ENCODE peak calls at places on chromosomes 11 and 22, in ten cellular contexts. One of them, this sample, is unnamed.

GRCh38 chr11:61512435-61512834 is 3.9 kb downstream of the LRRC10B start:
- DNase-seq in left ventricle myocardium inferior: no peak
- DNase-seq in left cardiac atrium: no peak
- DNase-seq in fibroblast of lung: no peak
- DNase-seq in A549: no peak
- DNase-seq in CD8-positive, alpha-beta T cell: no peak
- DNase-seq in A172: no peak
- DNase-seq in H7: no peak
- DNase-seq in SJSA1: no peak
- DNase-seq in stimulated activated CD4-positive, alpha-beta T cell treated with anti-CD3 and anti-CD28 coated beads, TNF-alpha, amount 100 ng/mL, for 1 hour: no peak
- DNase-seq in this sample: no peak

GRCh38 chr22:38222797-38223119 is 21.0 kb downstream of the MAFF start:
- DNase-seq in stimulated activated CD4-positive, alpha-beta T cell treated with anti-CD3 and anti-CD28 coated beads, TNF-alpha, amount 100 ng/mL, for 1 hour: no peak
- DNase-seq in CD8-positive, alpha-beta T cell: no peak
- DNase-seq in left ventricle myocardium inferior: no peak
- DNase-seq in SJSA1: no peak
- DNase-seq in H7: no peak
- DNase-seq in fibroblast of lung: no peak
- DNase-seq in A549: no peak
- DNase-seq in A172: no peak
- DNase-seq in left cardiac atrium: no peak
- DNase-seq in this sample: no peak

GRCh38 chr11:134063991-134064747 is 4.7 kb upstream of the JAM3 start:
- DNase-seq in SJSA1: no peak
- DNase-seq in A549: no peak
- DNase-seq in fibroblast of lung: no peak
- DNase-seq in stimulated activated CD4-positive, alpha-beta T cell treated with anti-CD3 and anti-CD28 coated beads, TNF-alpha, amount 100 ng/mL, for 1 hour: no peak
- DNase-seq in left ventricle myocardium inferior: no peak
- DNase-seq in CD8-positive, alpha-beta T cell: no peak
- DNase-seq in left cardiac atrium: no peak
- DNase-seq in A172: no peak
- DNase-seq in H7: no peak
- DNase-seq in this sample: no peak

GRCh38 chr11:93493252-93493897 is 49.8 kb downstream of the SMCO4 start:
- DNase-seq in stimulated activated CD4-positive, alpha-beta T cell treated with anti-CD3 and anti-CD28 coated beads, TNF-alpha, amount 100 ng/mL, for 1 hour: no peak
- DNase-seq in CD8-positive, alpha-beta T cell: no peak
- DNase-seq in A549: no peak
- DNase-seq in SJSA1: no peak
- DNase-seq in fibroblast of lung: no peak
- DNase-seq in left ventricle myocardium inferior: no peak
- DNase-seq in left cardiac atrium: no peak
- DNase-seq in H7: no peak
- DNase-seq in A172: no peak
- DNase-seq in this sample: no peak

GRCh38 chr22:39343259-39344045 is 6.3 kb upstream of the SYNGR1 start:
- DNase-seq in stimulated activated CD4-positive, alpha-beta T cell treated with anti-CD3 and anti-CD28 coated beads, TNF-alpha, amount 100 ng/mL, for 1 hour: peak; percentile 24
- DNase-seq in left ventricle myocardium inferior: peak; percentile 41
- DNase-seq in A549: peak; percentile 65
- DNase-seq in CD8-positive, alpha-beta T cell: peak; percentile 70
- DNase-seq in A172: peak; percentile 37
- DNase-seq in SJSA1: peak; percentile 54
- DNase-seq in H7: peak; percentile 80
- DNase-seq in left cardiac atrium: peak; percentile 53
- DNase-seq in fibroblast of lung: peak; percentile 41
- DNase-seq in this sample: peak; percentile 48

GRCh38 chr11:75763846-75764245 is 4.7 kb upstream of the DGAT2 start:
- DNase-seq in CD8-positive, alpha-beta T cell: no peak
- DNase-seq in A172: no peak
- DNase-seq in A549: no peak
- DNase-seq in SJSA1: no peak
- DNase-seq in left cardiac atrium: no peak
- DNase-seq in fibroblast of lung: no peak
- DNase-seq in left ventricle myocardium inferior: no peak
- DNase-seq in H7: no peak
- DNase-seq in stimulated activated CD4-positive, alpha-beta T cell treated with anti-CD3 and anti-CD28 coated beads, TNF-alpha, amount 100 ng/mL, for 1 hour: no peak
- DNase-seq in this sample: no peak

GRCh38 chr11:134508219-134508990 is 96.4 kb upstream of the B3GAT1 start:
- DNase-seq in SJSA1: no peak
- DNase-seq in A172: no peak
- DNase-seq in stimulated activated CD4-positive, alpha-beta T cell treated with anti-CD3 and anti-CD28 coated beads, TNF-alpha, amount 100 ng/mL, for 1 hour: no peak
- DNase-seq in left cardiac atrium: no peak
- DNase-seq in left ventricle myocardium inferior: no peak
- DNase-seq in A549: no peak
- DNase-seq in fibroblast of lung: no peak
- DNase-seq in CD8-positive, alpha-beta T cell: no peak
- DNase-seq in H7: no peak
- DNase-seq in this sample: no peak

GRCh38 chr22:46473021-46473779 is 64.2 kb downstream of the CELSR1 start:
- DNase-seq in left cardiac atrium: no peak
- DNase-seq in left ventricle myocardium inferior: no peak
- DNase-seq in stimulated activated CD4-positive, alpha-beta T cell treated with anti-CD3 and anti-CD28 coated beads, TNF-alpha, amount 100 ng/mL, for 1 hour: no peak
- DNase-seq in H7: peak; percentile 38
- DNase-seq in SJSA1: no peak
- DNase-seq in fibroblast of lung: no peak
- DNase-seq in CD8-positive, alpha-beta T cell: no peak
- DNase-seq in A172: no peak
- DNase-seq in A549: no peak
- DNase-seq in this sample: no peak

GRCh38 chr22:24120029-24120428 is 61.3 kb upstream of the SUSD2 start:
- DNase-seq in fibroblast of lung: no peak
- DNase-seq in A549: no peak
- DNase-seq in CD8-positive, alpha-beta T cell: no peak
- DNase-seq in left ventricle myocardium inferior: peak; percentile 60
- DNase-seq in stimulated activated CD4-positive, alpha-beta T cell treated with anti-CD3 and anti-CD28 coated beads, TNF-alpha, amount 100 ng/mL, for 1 hour: no peak
- DNase-seq in H7: no peak
- DNase-seq in A172: no peak
- DNase-seq in left cardiac atrium: no peak
- DNase-seq in SJSA1: no peak
- DNase-seq in this sample: no peak

GRCh38 chr11:105070221-105070789 is 25.2 kb upstream of the CARD16 start:
- DNase-seq in left cardiac atrium: no peak
- DNase-seq in A549: no peak
- DNase-seq in fibroblast of lung: no peak
- DNase-seq in H7: no peak
- DNase-seq in CD8-positive, alpha-beta T cell: no peak
- DNase-seq in SJSA1: no peak
- DNase-seq in A172: no peak
- DNase-seq in stimulated activated CD4-positive, alpha-beta T cell treated with anti-CD3 and anti-CD28 coated beads, TNF-alpha, amount 100 ng/mL, for 1 hour: no peak
- DNase-seq in left ventricle myocardium inferior: no peak
- DNase-seq in this sample: no peak

GRCh38 chr11:5626191-5626590 is 1.4 kb downstream of the TRIM34 start:
- DNase-seq in left cardiac atrium: no peak
- DNase-seq in stimulated activated CD4-positive, alpha-beta T cell treated with anti-CD3 and anti-CD28 coated beads, TNF-alpha, amount 100 ng/mL, for 1 hour: no peak
- DNase-seq in H7: no peak
- DNase-seq in left ventricle myocardium inferior: no peak
- DNase-seq in fibroblast of lung: no peak
- DNase-seq in A172: no peak
- DNase-seq in SJSA1: no peak
- DNase-seq in CD8-positive, alpha-beta T cell: no peak
- DNase-seq in A549: no peak
- DNase-seq in this sample: no peak

GRCh38 chr11:70124321-70125061 is 46.4 kb downstream of the ANO1 start:
- DNase-seq in left ventricle myocardium inferior: no peak
- DNase-seq in H7: no peak
- DNase-seq in A549: no peak
- DNase-seq in CD8-positive, alpha-beta T cell: no peak
- DNase-seq in fibroblast of lung: no peak
- DNase-seq in A172: no peak
- DNase-seq in SJSA1: no peak
- DNase-seq in left cardiac atrium: no peak
- DNase-seq in stimulated activated CD4-positive, alpha-beta T cell treated with anti-CD3 and anti-CD28 coated beads, TNF-alpha, amount 100 ng/mL, for 1 hour: no peak
- DNase-seq in this sample: no peak

GRCh38 chr11:124577664-124578427 is 8.0 kb downstream of the OR8A1 start:
- DNase-seq in A549: no peak
- DNase-seq in H7: no peak
- DNase-seq in left ventricle myocardium inferior: no peak
- DNase-seq in stimulated activated CD4-positive, alpha-beta T cell treated with anti-CD3 and anti-CD28 coated beads, TNF-alpha, amount 100 ng/mL, for 1 hour: no peak
- DNase-seq in A172: no peak
- DNase-seq in fibroblast of lung: no peak
- DNase-seq in SJSA1: no peak
- DNase-seq in left cardiac atrium: peak; percentile 26
- DNase-seq in CD8-positive, alpha-beta T cell: no peak
- DNase-seq in this sample: no peak

GRCh38 chr11:110430267-110431211 is 791 bp downstream of the FDX1 start:
- DNase-seq in left cardiac atrium: no peak
- DNase-seq in H7: no peak
- DNase-seq in A549: no peak
- DNase-seq in CD8-positive, alpha-beta T cell: peak; percentile 54
- DNase-seq in fibroblast of lung: peak; percentile 36
- DNase-seq in left ventricle myocardium inferior: no peak
- DNase-seq in SJSA1: peak; percentile 20
- DNase-seq in stimulated activated CD4-positive, alpha-beta T cell treated with anti-CD3 and anti-CD28 coated beads, TNF-alpha, amount 100 ng/mL, for 1 hour: no peak
- DNase-seq in A172: no peak
- DNase-seq in this sample: no peak

GRCh38 chr22:22935056-22935545 is 47.5 kb downstream of the IGLL5 start:
- DNase-seq in left ventricle myocardium inferior: no peak
- DNase-seq in CD8-positive, alpha-beta T cell: no peak
- DNase-seq in fibroblast of lung: no peak
- DNase-seq in A172: no peak
- DNase-seq in H7: no peak
- DNase-seq in A549: no peak
- DNase-seq in left cardiac atrium: no peak
- DNase-seq in SJSA1: no peak
- DNase-seq in stimulated activated CD4-positive, alpha-beta T cell treated with anti-CD3 and anti-CD28 coated beads, TNF-alpha, amount 100 ng/mL, for 1 hour: no peak
- DNase-seq in this sample: no peak

GRCh38 chr11:128502736-128503135 is 84.6 kb downstream of the ETS1 start:
- DNase-seq in left cardiac atrium: no peak
- DNase-seq in A549: no peak
- DNase-seq in CD8-positive, alpha-beta T cell: no peak
- DNase-seq in SJSA1: peak; percentile 57
- DNase-seq in A172: peak; percentile 48
- DNase-seq in fibroblast of lung: peak; percentile 95
- DNase-seq in left ventricle myocardium inferior: no peak
- DNase-seq in H7: no peak
- DNase-seq in stimulated activated CD4-positive, alpha-beta T cell treated with anti-CD3 and anti-CD28 coated beads, TNF-alpha, amount 100 ng/mL, for 1 hour: no peak
- DNase-seq in this sample: no peak

GRCh38 chr11:111913031-111913861 is 712 bp downstream of the HSPB2 start:
- DNase-seq in A172: no peak
- DNase-seq in H7: no peak
- DNase-seq in stimulated activated CD4-positive, alpha-beta T cell treated with anti-CD3 and anti-CD28 coated beads, TNF-alpha, amount 100 ng/mL, for 1 hour: no peak
- DNase-seq in left ventricle myocardium inferior: no peak
- DNase-seq in left cardiac atrium: no peak
- DNase-seq in fibroblast of lung: no peak
- DNase-seq in SJSA1: no peak
- DNase-seq in A549: no peak
- DNase-seq in CD8-positive, alpha-beta T cell: no peak
- DNase-seq in this sample: no peak

GRCh38 chr11:84384637-84385227 is 1098.6 kb upstream of the CCDC90B start:
- DNase-seq in CD8-positive, alpha-beta T cell: no peak
- DNase-seq in left cardiac atrium: peak; percentile 38
- DNase-seq in H7: no peak
- DNase-seq in SJSA1: peak; percentile 0
- DNase-seq in A172: peak; percentile 61
- DNase-seq in fibroblast of lung: peak; percentile 30
- DNase-seq in A549: peak; percentile 4
- DNase-seq in left ventricle myocardium inferior: no peak
- DNase-seq in stimulated activated CD4-positive, alpha-beta T cell treated with anti-CD3 and anti-CD28 coated beads, TNF-alpha, amount 100 ng/mL, for 1 hour: no peak
- DNase-seq in this sample: peak; percentile 29

GRCh38 chr11:132114185-132114584 is 743.8 kb downstream of the NTM start:
- DNase-seq in H7: peak; percentile 65
- DNase-seq in left ventricle myocardium inferior: no peak
- DNase-seq in CD8-positive, alpha-beta T cell: no peak
- DNase-seq in A172: peak; percentile 11
- DNase-seq in SJSA1: peak; percentile 6
- DNase-seq in A549: no peak
- DNase-seq in left cardiac atrium: no peak
- DNase-seq in fibroblast of lung: no peak
- DNase-seq in stimulated activated CD4-positive, alpha-beta T cell treated with anti-CD3 and anti-CD28 coated beads, TNF-alpha, amount 100 ng/mL, for 1 hour: no peak
- DNase-seq in this sample: peak; percentile 11

GRCh38 chr11:128174465-128175101 is 412.8 kb downstream of the ETS1 start:
- DNase-seq in H7: peak; percentile 13
- DNase-seq in CD8-positive, alpha-beta T cell: no peak
- DNase-seq in A549: no peak
- DNase-seq in SJSA1: peak; percentile 67
- DNase-seq in A172: peak; percentile 64
- DNase-seq in stimulated activated CD4-positive, alpha-beta T cell treated with anti-CD3 and anti-CD28 coated beads, TNF-alpha, amount 100 ng/mL, for 1 hour: no peak
- DNase-seq in fibroblast of lung: peak; percentile 82
- DNase-seq in left ventricle myocardium inferior: no peak
- DNase-seq in left cardiac atrium: no peak
- DNase-seq in this sample: no peak

GRCh38 chr11:132312161-132312560 is 941.7 kb downstream of the NTM start:
- DNase-seq in SJSA1: peak; percentile 44
- DNase-seq in CD8-positive, alpha-beta T cell: no peak
- DNase-seq in A172: peak; percentile 35
- DNase-seq in A549: no peak
- DNase-seq in left ventricle myocardium inferior: no peak
- DNase-seq in H7: no peak
- DNase-seq in left cardiac atrium: no peak
- DNase-seq in stimulated activated CD4-positive, alpha-beta T cell treated with anti-CD3 and anti-CD28 coated beads, TNF-alpha, amount 100 ng/mL, for 1 hour: no peak
- DNase-seq in fibroblast of lung: peak; percentile 86
- DNase-seq in this sample: no peak

GRCh38 chr22:27358096-27358870 is 443.3 kb downstream of the MN1 start:
- DNase-seq in left ventricle myocardium inferior: no peak
- DNase-seq in H7: no peak
- DNase-seq in A549: no peak
- DNase-seq in fibroblast of lung: no peak
- DNase-seq in CD8-positive, alpha-beta T cell: no peak
- DNase-seq in SJSA1: no peak
- DNase-seq in left cardiac atrium: no peak
- DNase-seq in A172: no peak
- DNase-seq in stimulated activated CD4-positive, alpha-beta T cell treated with anti-CD3 and anti-CD28 coated beads, TNF-alpha, amount 100 ng/mL, for 1 hour: no peak
- DNase-seq in this sample: no peak

GRCh38 chr11:123509737-123510578 is 79.9 kb downstream of the GRAMD1B start:
- DNase-seq in A172: peak; percentile 84
- DNase-seq in fibroblast of lung: peak; percentile 90
- DNase-seq in left ventricle myocardium inferior: no peak
- DNase-seq in stimulated activated CD4-positive, alpha-beta T cell treated with anti-CD3 and anti-CD28 coated beads, TNF-alpha, amount 100 ng/mL, for 1 hour: no peak
- DNase-seq in CD8-positive, alpha-beta T cell: no peak
- DNase-seq in left cardiac atrium: no peak
- DNase-seq in H7: peak; percentile 81
- DNase-seq in A549: no peak
- DNase-seq in SJSA1: no peak
- DNase-seq in this sample: no peak

GRCh38 chr22:31488988-31489617 is 539 bp downstream of the EIF4ENIF1 start:
- DNase-seq in CD8-positive, alpha-beta T cell: peak; percentile 50
- DNase-seq in fibroblast of lung: peak; percentile 41
- DNase-seq in A549: no peak
- DNase-seq in SJSA1: peak; percentile 43
- DNase-seq in A172: peak; percentile 13
- DNase-seq in left cardiac atrium: peak; percentile 47
- DNase-seq in left ventricle myocardium inferior: peak; percentile 36
- DNase-seq in stimulated activated CD4-positive, alpha-beta T cell treated with anti-CD3 and anti-CD28 coated beads, TNF-alpha, amount 100 ng/mL, for 1 hour: no peak
- DNase-seq in H7: peak; percentile 87
- DNase-seq in this sample: no peak

GRCh38 chr11:114762437-114762836 is 84.1 kb downstream of the NXPE2 start:
- DNase-seq in A549: peak; percentile 15
- DNase-seq in H7: peak; percentile 69
- DNase-seq in left ventricle myocardium inferior: peak; percentile 60
- DNase-seq in fibroblast of lung: peak; percentile 47
- DNase-seq in SJSA1: peak; percentile 9
- DNase-seq in CD8-positive, alpha-beta T cell: no peak
- DNase-seq in stimulated activated CD4-positive, alpha-beta T cell treated with anti-CD3 and anti-CD28 coated beads, TNF-alpha, amount 100 ng/mL, for 1 hour: no peak
- DNase-seq in A172: peak; percentile 6
- DNase-seq in left cardiac atrium: peak; percentile 67
- DNase-seq in this sample: no peak

GRCh38 chr22:44220727-44221680 is 40.3 kb downstream of the PARVG start:
- DNase-seq in A172: no peak
- DNase-seq in SJSA1: no peak
- DNase-seq in fibroblast of lung: no peak
- DNase-seq in A549: no peak
- DNase-seq in left cardiac atrium: no peak
- DNase-seq in left ventricle myocardium inferior: no peak
- DNase-seq in H7: peak; percentile 33
- DNase-seq in CD8-positive, alpha-beta T cell: no peak
- DNase-seq in stimulated activated CD4-positive, alpha-beta T cell treated with anti-CD3 and anti-CD28 coated beads, TNF-alpha, amount 100 ng/mL, for 1 hour: no peak
- DNase-seq in this sample: no peak

GRCh38 chr22:50739894-50740293 is 1.9 kb downstream of the ACR start:
- DNase-seq in stimulated activated CD4-positive, alpha-beta T cell treated with anti-CD3 and anti-CD28 coated beads, TNF-alpha, amount 100 ng/mL, for 1 hour: no peak
- DNase-seq in left ventricle myocardium inferior: no peak
- DNase-seq in left cardiac atrium: peak; percentile 14
- DNase-seq in A172: no peak
- DNase-seq in SJSA1: no peak
- DNase-seq in fibroblast of lung: no peak
- DNase-seq in CD8-positive, alpha-beta T cell: no peak
- DNase-seq in A549: no peak
- DNase-seq in H7: no peak
- DNase-seq in this sample: no peak

GRCh38 chr11:111137846-111138245 is 107.7 kb upstream of the POU2AF2 start:
- DNase-seq in left cardiac atrium: no peak
- DNase-seq in H7: no peak
- DNase-seq in A172: no peak
- DNase-seq in A549: no peak
- DNase-seq in CD8-positive, alpha-beta T cell: no peak
- DNase-seq in fibroblast of lung: no peak
- DNase-seq in SJSA1: no peak
- DNase-seq in stimulated activated CD4-positive, alpha-beta T cell treated with anti-CD3 and anti-CD28 coated beads, TNF-alpha, amount 100 ng/mL, for 1 hour: no peak
- DNase-seq in left ventricle myocardium inferior: no peak
- DNase-seq in this sample: no peak